ENCODE peak calls at places on chromosomes 2 and 18, in seven cellular contexts. One of them, this sample, is unnamed.

GRCh38 chr2:226131299-226131784 is 668.3 kb downstream of the IRS1 start:
- DNase-seq in adipocyte: no peak
- DNase-seq in NK-92 treated with Interleukin-12 subunit alpha and Interleukin-12 subunit beta, amount 100 ng/mL, for 24 hours: no peak
- DNase-seq in WTC11: no peak
- DNase-seq in glutamatergic neuron: no peak
- DNase-seq in testis: no peak
- DNase-seq in skeletal muscle cell: no peak
- DNase-seq in this sample: no peak

GRCh38 chr2:36951574-36951973 is 14.8 kb downstream of the STRN start:
- DNase-seq in adipocyte: peak
- DNase-seq in NK-92 treated with Interleukin-12 subunit alpha and Interleukin-12 subunit beta, amount 100 ng/mL, for 24 hours: no peak
- DNase-seq in WTC11: no peak
- DNase-seq in glutamatergic neuron: no peak
- DNase-seq in testis: no peak
- DNase-seq in skeletal muscle cell: no peak
- DNase-seq in this sample: no peak

GRCh38 chr2:16122556-16122955 is 182.2 kb downstream of the MYCN start:
- DNase-seq in adipocyte: no peak
- DNase-seq in NK-92 treated with Interleukin-12 subunit alpha and Interleukin-12 subunit beta, amount 100 ng/mL, for 24 hours: no peak
- DNase-seq in WTC11: no peak
- DNase-seq in glutamatergic neuron: no peak
- DNase-seq in testis: no peak
- DNase-seq in skeletal muscle cell: no peak
- DNase-seq in this sample: no peak

GRCh38 chr18:27005589-27005988 is 140.1 kb upstream of the AQP4 start:
- DNase-seq in adipocyte: no peak
- DNase-seq in NK-92 treated with Interleukin-12 subunit alpha and Interleukin-12 subunit beta, amount 100 ng/mL, for 24 hours: no peak
- DNase-seq in WTC11: no peak
- DNase-seq in glutamatergic neuron: no peak
- DNase-seq in testis: no peak
- DNase-seq in skeletal muscle cell: no peak
- DNase-seq in this sample: peak

GRCh38 chr2:219522111-219523030 is 8.1 kb downstream of the ASIC4 start:
- DNase-seq in adipocyte: peak
- DNase-seq in NK-92 treated with Interleukin-12 subunit alpha and Interleukin-12 subunit beta, amount 100 ng/mL, for 24 hours: no peak
- DNase-seq in WTC11: peak
- DNase-seq in glutamatergic neuron: peak
- DNase-seq in testis: peak
- DNase-seq in skeletal muscle cell: no peak
- DNase-seq in this sample: no peak

GRCh38 chr2:172726172-172726735 is 9.4 kb upstream of the RAPGEF4 start:
- DNase-seq in adipocyte: peak
- DNase-seq in NK-92 treated with Interleukin-12 subunit alpha and Interleukin-12 subunit beta, amount 100 ng/mL, for 24 hours: no peak
- DNase-seq in WTC11: no peak
- DNase-seq in glutamatergic neuron: no peak
- DNase-seq in testis: no peak
- DNase-seq in skeletal muscle cell: peak
- DNase-seq in this sample: no peak

GRCh38 chr2:32697156-32697555 is 69.3 kb downstream of the TTC27 start:
- DNase-seq in adipocyte: peak
- DNase-seq in NK-92 treated with Interleukin-12 subunit alpha and Interleukin-12 subunit beta, amount 100 ng/mL, for 24 hours: no peak
- DNase-seq in WTC11: no peak
- DNase-seq in glutamatergic neuron: no peak
- DNase-seq in testis: no peak
- DNase-seq in skeletal muscle cell: peak
- DNase-seq in this sample: no peak

GRCh38 chr2:28404086-28404485 is 11.4 kb downstream of the FOSL2 start:
- DNase-seq in adipocyte: no peak
- DNase-seq in NK-92 treated with Interleukin-12 subunit alpha and Interleukin-12 subunit beta, amount 100 ng/mL, for 24 hours: no peak
- DNase-seq in WTC11: no peak
- DNase-seq in glutamatergic neuron: no peak
- DNase-seq in testis: no peak
- DNase-seq in skeletal muscle cell: no peak
- DNase-seq in this sample: no peak

GRCh38 chr2:100589527-100589926 is 26.7 kb downstream of the PDCL3 start:
- DNase-seq in adipocyte: no peak
- DNase-seq in NK-92 treated with Interleukin-12 subunit alpha and Interleukin-12 subunit beta, amount 100 ng/mL, for 24 hours: no peak
- DNase-seq in WTC11: no peak
- DNase-seq in glutamatergic neuron: no peak
- DNase-seq in testis: no peak
- DNase-seq in skeletal muscle cell: no peak
- DNase-seq in this sample: no peak

GRCh38 chr2:128396500-128396891 is 77.8 kb upstream of the HS6ST1 start:
- DNase-seq in adipocyte: no peak
- DNase-seq in NK-92 treated with Interleukin-12 subunit alpha and Interleukin-12 subunit beta, amount 100 ng/mL, for 24 hours: no peak
- DNase-seq in WTC11: peak
- DNase-seq in glutamatergic neuron: peak
- DNase-seq in testis: no peak
- DNase-seq in skeletal muscle cell: no peak
- DNase-seq in this sample: peak

GRCh38 chr2:200147371-200147770 is 159.1 kb upstream of the SPATS2L start:
- DNase-seq in adipocyte: no peak
- DNase-seq in NK-92 treated with Interleukin-12 subunit alpha and Interleukin-12 subunit beta, amount 100 ng/mL, for 24 hours: no peak
- DNase-seq in WTC11: no peak
- DNase-seq in glutamatergic neuron: no peak
- DNase-seq in testis: no peak
- DNase-seq in skeletal muscle cell: no peak
- DNase-seq in this sample: no peak

This sample was measured in iPS DF 6.9.